ENCODE peak calls at places on chromosome 11, in six cellular contexts. R, J, W, U, X and H are unnamed samples.

GRCh38 chr11:121199516-121199915 is 93.1 kb upstream of the SC5D start:
- DNase-seq in R (no peak), J (no peak), W (no peak), U (no peak), X (peak; percentile 23), H (no peak)

GRCh38 chr11:116078101-116078561 is 573.9 kb upstream of the CADM1 start:
- DNase-seq in R (peak; percentile 9), J (no peak), W (no peak), U (no peak), X (peak; percentile 52), H (no peak)

GRCh38 chr11:121063728-121064127 is 37.3 kb upstream of the TECTA start:
- DNase-seq in R (no peak), J (no peak), W (no peak), U (no peak), X (peak; percentile 23), H (no peak)

GRCh38 chr11:88618716-88619462 is 281.4 kb upstream of the CTSC start:
- DNase-seq in R (no peak), J (no peak), W (no peak), U (no peak), X (no peak), H (no peak)

GRCh38 chr11:65700377-65700776 is 11.7 kb upstream of the KAT5 start:
- DNase-seq in R (no peak), J (no peak), W (no peak), U (no peak), X (no peak), H (no peak)

GRCh38 chr11:18745251-18745650 is 19.3 kb upstream of the IGSF22 start:
- DNase-seq in R (no peak), J (no peak), W (no peak), U (no peak), X (no peak), H (no peak)

GRCh38 chr11:10387209-10388083 is 67.6 kb upstream of the AMPD3 start:
- DNase-seq in R (no peak), J (peak; percentile 61), W (no peak), U (no peak), X (no peak), H (no peak)

GRCh38 chr11:11444800-11445126 is 91.7 kb upstream of the CSNK2A3 start:
- DNase-seq in R (no peak), J (no peak), W (no peak), U (no peak), X (no peak), H (no peak)

GRCh38 chr11:69658606-69659450 is 16.3 kb downstream of the LTO1 start:
- DNase-seq in R (no peak), J (no peak), W (no peak), U (peak; percentile 45), X (no peak), H (no peak)

GRCh38 chr11:93368022-93368421 is 37.5 kb downstream of the DEUP1 start:
- DNase-seq in R (no peak), J (no peak), W (no peak), U (no peak), X (no peak), H (no peak)

GRCh38 chr11:68455485-68455884 is 5.1 kb upstream of the PPP6R3 start:
- DNase-seq in R (no peak), J (no peak), W (no peak), U (peak; percentile 62), X (no peak), H (no peak)

GRCh38 chr11:67238894-67239794 is 27.1 kb upstream of the GRK2 start:
- DNase-seq in R (peak; percentile 53), J (no peak), W (no peak), U (no peak), X (no peak), H (no peak)

GRCh38 chr11:122804161-122804560 is 34.1 kb upstream of the CRTAM start:
- DNase-seq in R (peak; percentile 87), J (no peak), W (no peak), U (no peak), X (no peak), H (no peak)

GRCh38 chr11:77171885-77172665 is 44.0 kb downstream of the MYO7A start:
- DNase-seq in R (no peak), J (no peak), W (no peak), U (no peak), X (peak; percentile 92), H (no peak)